ENCODE peak calls at places on chromosomes 1 and 21, in seven cellular contexts. G is lung; X is naive thymus-derived CD4-positive, alpha-beta T cell; T is stomach; B is right atrium auricular region; D is AG04450; M is cardiac muscle cell. E is an unnamed sample.

GRCh38 chr1:165476776-165477175 is 31.9 kb upstream of the RXRG start:
- DNase-seq in G (no peak), X (no peak), T (no peak), B (no peak), D (no peak), M (no peak), E (no peak)

GRCh38 chr1:157504646-157505045 is 47.7 kb downstream of the FCRL5 start:
- DNase-seq in G (no peak), X (no peak), T (no peak), B (no peak), D (no peak), M (no peak), E (no peak)

GRCh38 chr1:227318003-227318851 is at the start of gene CDC42BPA:
- DNase-seq in G (peak), X (peak), T (peak), B (peak), D (peak), M (peak), E (peak)

GRCh38 chr1:223556414-223557124 is 108.9 kb downstream of the CAPN8 start:
- DNase-seq in G (peak), X (no peak), T (peak), B (no peak), D (no peak), M (peak), E (peak)

GRCh38 chr1:84277343-84278059 is 24.0 kb upstream of the SAMD13 start:
- DNase-seq in G (no peak), X (no peak), T (no peak), B (no peak), D (no peak), M (no peak), E (no peak)

GRCh38 chr1:917466-918091 is 6.1 kb upstream of the SAMD11 start:
- DNase-seq in G (no peak), X (no peak), T (no peak), B (no peak), D (no peak), M (no peak), E (no peak)

GRCh38 chr1:7207875-7208646 is 422.8 kb downstream of the CAMTA1 start:
- DNase-seq in G (no peak), X (no peak), T (peak), B (no peak), D (no peak), M (peak), E (peak)

GRCh38 chr1:204980870-204981405 is 62.1 kb upstream of the CNTN2 start:
- DNase-seq in G (no peak), X (no peak), T (no peak), B (no peak), D (no peak), M (no peak), E (no peak)

GRCh38 chr21:17491716-17492414 is 21.0 kb upstream of the CXADR start:
- DNase-seq in G (peak), X (no peak), T (no peak), B (no peak), D (peak), M (no peak), E (peak)

GRCh38 chr1:3857791-3858129 is 484 bp downstream of the DFFB start:
- DNase-seq in G (no peak), X (no peak), T (no peak), B (no peak), D (no peak), M (peak), E (no peak)

GRCh38 chr1:10514490-10515235 is 39.9 kb downstream of the PEX14 start:
- DNase-seq in G (no peak), X (no peak), T (no peak), B (no peak), D (no peak), M (peak), E (peak)

GRCh38 chr1:37890378-37891014 is 31.1 kb upstream of the MTF1 start:
- DNase-seq in G (no peak), X (no peak), T (no peak), B (no peak), D (no peak), M (peak), E (no peak)

GRCh38 chr1:76330993-76331603 is 256.6 kb downstream of the ST6GALNAC3 start:
- DNase-seq in G (peak), X (peak), T (no peak), B (no peak), D (peak), M (peak), E (peak)

GRCh38 chr1:244012232-244012631 is 38.9 kb upstream of the ZBTB18 start:
- DNase-seq in G (no peak), X (no peak), T (no peak), B (no peak), D (peak), M (no peak), E (no peak)

GRCh38 chr1:59025201-59025600 is 241.4 kb upstream of the JUN start:
- DNase-seq in G (no peak), X (no peak), T (no peak), B (no peak), D (no peak), M (no peak), E (no peak)

GRCh38 chr1:234154320-234155251 is 218.7 kb upstream of the COA6 start:
- DNase-seq in G (no peak), X (no peak), T (no peak), B (no peak), D (peak), M (peak), E (peak)

GRCh38 chr1:225532240-225532944 is 104.6 kb upstream of the LBR start:
- DNase-seq in G (no peak), X (no peak), T (no peak), B (no peak), D (no peak), M (no peak), E (no peak)

GRCh38 chr1:19124273-19124672 is 85.8 kb downstream of the UBR4 start:
- DNase-seq in G (no peak), X (no peak), T (no peak), B (no peak), D (no peak), M (no peak), E (no peak)

GRCh38 chr1:186806477-186806876 is 22.3 kb upstream of the PLA2G4A start:
- DNase-seq in G (no peak), X (no peak), T (no peak), B (no peak), D (no peak), M (peak), E (no peak)

GRCh38 chr1:160460683-160461287 is 60.4 kb downstream of the VANGL2 start:
- DNase-seq in G (no peak), X (no peak), T (no peak), B (no peak), D (no peak), M (no peak), E (no peak)

GRCh38 chr1:164868990-164869389 is 310.0 kb downstream of the PBX1 start:
- DNase-seq in G (no peak), X (no peak), T (no peak), B (no peak), D (no peak), M (no peak), E (no peak)

GRCh38 chr1:82124987-82125638 is 324.4 kb downstream of the ADGRL2 start:
- DNase-seq in G (no peak), X (no peak), T (no peak), B (no peak), D (no peak), M (no peak), E (no peak)

GRCh38 chr1:25598879-25599278 is 17.7 kb upstream of the MAN1C1 start:
- DNase-seq in G (no peak), X (no peak), T (no peak), B (no peak), D (no peak), M (no peak), E (no peak)

GRCh38 chr1:68308034-68308433 is 75.7 kb upstream of the WLS start:
- DNase-seq in G (no peak), X (no peak), T (peak), B (no peak), D (no peak), M (peak), E (peak)

GRCh38 chr1:153206631-153207030 is 3.4 kb downstream of the LELP1 start:
- DNase-seq in G (no peak), X (no peak), T (no peak), B (no peak), D (no peak), M (no peak), E (no peak)

GRCh38 chr1:28898267-28898955 is 16.0 kb upstream of the EPB41 start:
- DNase-seq in G (no peak), X (no peak), T (no peak), B (no peak), D (no peak), M (no peak), E (peak)

DNA sequence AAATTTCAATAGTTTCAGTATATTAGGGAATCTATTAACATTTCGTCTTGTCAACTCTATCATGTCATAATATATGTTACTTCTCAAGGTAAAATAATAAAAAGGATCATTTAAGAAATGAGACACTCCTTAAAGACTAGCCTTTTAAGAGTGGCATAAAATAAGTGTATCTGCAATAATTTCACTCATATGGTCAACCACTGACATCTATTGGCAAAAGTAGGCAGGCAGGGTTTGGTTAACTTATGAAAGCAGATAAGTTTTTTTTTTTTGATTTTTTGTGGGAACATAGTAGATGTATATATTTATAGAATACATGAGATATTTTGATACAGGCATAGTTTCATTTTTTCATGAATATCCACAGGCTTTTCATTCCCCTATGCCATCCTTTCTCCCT is 5.5 kb upstream of the RGS21 start:
- DNase-seq in G (no peak), X (no peak), T (no peak), B (no peak), D (peak), M (peak), E (no peak)
- H3K4me3 ChIP-seq in G (no peak), X (no peak), T (no peak), B (no peak), D (no peak), M (no peak), E (no peak)

GRCh38 chr1:99069146-99069545 is 64.5 kb upstream of the PLPPR5 start:
- DNase-seq in G (no peak), X (no peak), T (no peak), B (no peak), D (no peak), M (no peak), E (no peak)
- H3K4me3 ChIP-seq in G (no peak), X (no peak), T (no peak), B (no peak), D (no peak), M (no peak), E (no peak)

DNA sequence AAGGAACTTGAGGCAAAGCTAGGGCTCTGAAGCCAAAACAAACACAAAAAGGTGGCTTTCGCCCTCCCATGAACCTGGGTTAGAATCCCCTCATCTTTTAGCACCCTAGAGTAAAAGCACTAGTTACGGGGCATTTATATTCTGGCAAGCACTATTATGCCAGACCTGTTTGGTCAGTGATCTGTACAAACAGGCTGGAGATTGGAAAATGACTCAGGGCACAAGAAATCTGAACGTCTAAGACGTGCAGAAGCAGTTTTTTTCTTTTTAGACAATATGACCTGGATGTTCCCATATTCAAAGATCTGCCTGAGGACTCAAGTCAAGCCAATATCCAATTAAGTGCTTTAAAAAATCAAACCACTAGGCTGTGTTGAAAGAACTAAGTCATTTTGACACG is 3.0 kb downstream of the ZNF436 start:
- DNase-seq in G (no peak), X (no peak), T (no peak), B (no peak), D (no peak), M (no peak), E (no peak)
- H3K4me3 ChIP-seq in G (no peak), X (no peak), T (no peak), B (no peak), D (no peak), M (no peak), E (no peak)

DNA sequence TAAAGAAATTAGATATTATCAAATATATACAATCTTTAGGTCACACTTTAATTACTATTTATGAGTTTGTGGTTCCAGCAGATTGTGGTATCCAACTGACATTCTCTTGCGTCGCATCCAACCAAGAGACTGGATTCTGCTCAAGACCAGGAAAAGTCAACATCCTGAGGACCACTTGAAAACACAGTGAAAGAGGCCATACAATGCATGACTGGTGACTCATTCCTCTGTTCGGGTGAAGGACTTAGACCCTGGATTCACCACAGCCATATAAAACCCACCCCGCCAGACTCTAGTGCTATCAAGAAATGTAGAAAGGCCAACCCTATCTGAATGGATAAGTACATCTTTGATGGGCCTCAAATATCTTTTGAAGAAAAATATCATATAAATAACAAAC is 14.5 kb upstream of the CFHR4 start:
- DNase-seq in G (no peak), X (no peak), T (no peak), B (no peak), D (no peak), M (no peak), E (no peak)
- H3K4me3 ChIP-seq in G (no peak), X (no peak), T (no peak), B (no peak), D (no peak), M (no peak), E (no peak)

GRCh38 chr1:77672374-77672773 is 10.1 kb downstream of the ZZZ3 start:
- DNase-seq in G (no peak), X (no peak), T (no peak), B (no peak), D (no peak), M (no peak), E (no peak)

GRCh38 chr1:77673030-77673429 is 9.4 kb downstream of the ZZZ3 start:
- DNase-seq in G (no peak), X (no peak), T (no peak), B (no peak), D (no peak), M (no peak), E (no peak)

GRCh38 chr1:77670330-77670729 is 12.1 kb downstream of the ZZZ3 start:
- DNase-seq in G (no peak), X (no peak), T (no peak), B (no peak), D (no peak), M (no peak), E (no peak)

GRCh38 chr1:77673716-77674355 is 8.6 kb downstream of the ZZZ3 start:
- DNase-seq in G (no peak), X (no peak), T (no peak), B (no peak), D (no peak), M (no peak), E (no peak)

DNA sequence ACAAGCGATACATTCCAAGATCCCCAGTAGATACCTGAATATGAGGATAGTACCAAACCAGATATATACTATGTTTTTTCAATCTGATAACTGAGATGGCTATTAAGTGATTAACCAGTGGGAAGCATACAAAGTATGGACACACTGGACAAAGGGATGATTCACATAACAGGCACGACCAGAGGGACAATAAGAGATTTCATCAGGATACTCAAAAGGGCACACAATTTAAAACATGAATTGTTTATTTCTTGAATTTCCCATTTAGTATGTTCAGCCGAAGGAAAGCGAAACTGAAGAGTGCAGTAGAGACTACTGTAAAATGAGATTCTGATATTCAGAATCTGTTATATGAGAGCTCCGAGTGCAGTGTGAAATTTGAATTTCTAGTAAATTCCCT is 10.6 kb downstream of the ZZZ3 start:
- DNase-seq in G (no peak), X (no peak), T (no peak), B (no peak), D (no peak), M (no peak), E (no peak)
- H3K4me3 ChIP-seq in G (no peak), X (no peak), T (no peak), B (no peak), D (no peak), M (no peak), E (no peak)

DNA sequence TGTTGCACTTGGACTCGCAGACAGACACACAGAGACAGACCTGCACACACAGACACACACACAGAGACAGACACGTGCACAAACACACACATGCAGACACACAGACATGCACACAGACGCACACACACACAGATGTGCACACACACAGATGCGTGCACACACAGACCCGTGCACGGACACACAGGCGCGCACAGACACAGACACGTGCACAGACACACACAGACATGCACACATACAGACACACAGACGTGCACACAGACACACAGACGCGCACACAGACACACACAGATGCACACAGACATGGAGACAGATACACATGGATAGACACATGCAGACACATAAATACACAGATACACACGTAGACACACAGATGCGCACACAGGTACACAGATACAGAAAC is 11.3 kb downstream of the PFKL start:
- DNase-seq in G (no peak), X (no peak), T (no peak), B (no peak), D (no peak), M (no peak), E (no peak)
- H3K4me3 ChIP-seq in G (no peak), X (no peak), T (no peak), B (no peak), D (no peak), M (no peak), E (no peak)